ENCODE peak calls at places on chromosome 22, in ten cellular contexts. F is EL; M is mesothelial cell of epicardium; L is EH; B is stimulated activated CD4-positive, alpha-beta T cell treated with anti-CD3 and anti-CD28 coated beads, Interleukin-15, amount 100 ng/mL, for 24 hours; Z is NCI-H1436; Q is SW 1271; K is HCEC 1CT; T is SJCRH30; E is psoas muscle. S is an unnamed sample.

GRCh38 chr22:45007247-45007945 is 2.4 kb downstream of the PHF21B start:
- DNase-seq in F (peak; percentile 7), M (peak; percentile 86), L (peak; percentile 19), B (peak; percentile 24), Z (no peak), Q (no peak), K (no peak), T (no peak), E (no peak), S (no peak)

GRCh38 chr22:20305894-20306645 is 13.8 kb downstream of the DGCR6L start:
- DNase-seq in F (no peak), M (no peak), L (no peak), B (no peak), Z (no peak), Q (no peak), K (no peak), T (no peak), E (no peak), S (no peak)

GRCh38 chr22:35150163-35151107 is 84.5 kb downstream of the ISX start:
- DNase-seq in F (peak; percentile 56), M (peak; percentile 92), L (peak; percentile 45), B (peak; percentile 76), Z (peak; percentile 24), Q (no peak), K (peak; percentile 14), T (peak; percentile 67), E (peak; percentile 61), S (no peak)

GRCh38 chr22:19840955-19841640 is 13.6 kb downstream of the GNB1L start:
- DNase-seq in F (no peak), M (no peak), L (peak; percentile 49), B (no peak), Z (no peak), Q (no peak), K (no peak), T (no peak), E (no peak), S (no peak)

GRCh38 chr22:42720263-42721044 is at the start of gene A4GALT:
- DNase-seq in F (peak; percentile 19), M (no peak), L (peak; percentile 31), B (peak; percentile 23), Z (no peak), Q (no peak), K (no peak), T (no peak), E (peak; percentile 58), S (no peak)

GRCh38 chr22:32127904-32128303 is 31.2 kb downstream of the C22orf42 start:
- DNase-seq in F (no peak), M (no peak), L (no peak), B (no peak), Z (no peak), Q (no peak), K (no peak), T (no peak), E (no peak), S (no peak)

GRCh38 chr22:48897638-48897954 is 930.1 kb downstream of the BRD1 start:
- DNase-seq in F (no peak), M (peak; percentile 22), L (no peak), B (no peak), Z (no peak), Q (no peak), K (no peak), T (no peak), E (no peak), S (no peak)

GRCh38 chr22:32119568-32120235 is 39.4 kb downstream of the C22orf42 start:
- DNase-seq in F (no peak), M (no peak), L (no peak), B (no peak), Z (no peak), Q (no peak), K (no peak), T (no peak), E (no peak), S (no peak)

S was measured in cortex of kidney.